ENCODE peak calls at places on chromosomes 5 and 9, in eight cellular contexts. One of them, this sample, is unnamed.
A peak's percentile ranks its signal among the peaks of the same experiment; 100 is the strongest.

GRCh38 chr5:180129291-180130190 is 58.0 kb upstream of the RNF130 start:
- DNase-seq in ovary: no peak
- DNase-seq in esophagus squamous epithelium: no peak
- DNase-seq in mesenchymal stem cell: no peak
- DNase-seq in suprapubic skin: peak; percentile 62
- DNase-seq in A549: no peak
- DNase-seq in heart left ventricle: no peak
- DNase-seq in neuronal stem cell: no peak
- DNase-seq in this sample: no peak

GRCh38 chr5:112142769-112143270 is 276.3 kb downstream of the EPB41L4A start:
- DNase-seq in neuronal stem cell: no peak
- DNase-seq in ovary: no peak
- DNase-seq in suprapubic skin: no peak
- DNase-seq in A549: no peak
- DNase-seq in heart left ventricle: peak; percentile 46
- DNase-seq in mesenchymal stem cell: no peak
- DNase-seq in esophagus squamous epithelium: no peak
- DNase-seq in this sample: peak; percentile 3

GRCh38 chr5:170448221-170448620 is 55.6 kb upstream of the KCNIP1 start:
- DNase-seq in heart left ventricle: no peak
- DNase-seq in mesenchymal stem cell: no peak
- DNase-seq in A549: no peak
- DNase-seq in esophagus squamous epithelium: no peak
- DNase-seq in suprapubic skin: no peak
- DNase-seq in neuronal stem cell: no peak
- DNase-seq in ovary: no peak
- DNase-seq in this sample: no peak

GRCh38 chr5:168317096-168317520 is 25.7 kb downstream of the WWC1 start:
- DNase-seq in heart left ventricle: no peak
- DNase-seq in ovary: no peak
- DNase-seq in esophagus squamous epithelium: no peak
- DNase-seq in suprapubic skin: no peak
- DNase-seq in mesenchymal stem cell: no peak
- DNase-seq in A549: no peak
- DNase-seq in neuronal stem cell: no peak
- DNase-seq in this sample: no peak

GRCh38 chr9:111300140-111300735 is 29.8 kb downstream of the OR2K2 start:
- DNase-seq in esophagus squamous epithelium: no peak
- DNase-seq in ovary: no peak
- DNase-seq in A549: peak; percentile 13
- DNase-seq in heart left ventricle: no peak
- DNase-seq in suprapubic skin: no peak
- DNase-seq in mesenchymal stem cell: no peak
- DNase-seq in neuronal stem cell: no peak
- DNase-seq in this sample: no peak

GRCh38 chr5:1414311-1415058 is 30.8 kb downstream of the SLC6A3 start:
- DNase-seq in heart left ventricle: no peak
- DNase-seq in esophagus squamous epithelium: no peak
- DNase-seq in ovary: no peak
- DNase-seq in neuronal stem cell: no peak
- DNase-seq in suprapubic skin: no peak
- DNase-seq in mesenchymal stem cell: no peak
- DNase-seq in A549: peak; percentile 37
- DNase-seq in this sample: no peak

GRCh38 chr9:107999011-107999410 is 509.4 kb upstream of the KLF4 start:
- DNase-seq in ovary: no peak
- DNase-seq in heart left ventricle: no peak
- DNase-seq in suprapubic skin: no peak
- DNase-seq in A549: no peak
- DNase-seq in esophagus squamous epithelium: no peak
- DNase-seq in mesenchymal stem cell: no peak
- DNase-seq in neuronal stem cell: no peak
- DNase-seq in this sample: no peak

GRCh38 chr5:77832938-77833337 is 56.8 kb upstream of the TBCA start:
- DNase-seq in suprapubic skin: no peak
- DNase-seq in A549: no peak
- DNase-seq in ovary: no peak
- DNase-seq in heart left ventricle: no peak
- DNase-seq in mesenchymal stem cell: no peak
- DNase-seq in esophagus squamous epithelium: no peak
- DNase-seq in neuronal stem cell: no peak
- DNase-seq in this sample: no peak

GRCh38 chr5:95281211-95281610 is 3.7 kb downstream of the MCTP1 start:
- DNase-seq in heart left ventricle: no peak
- DNase-seq in ovary: no peak
- DNase-seq in neuronal stem cell: no peak
- DNase-seq in esophagus squamous epithelium: no peak
- DNase-seq in A549: no peak
- DNase-seq in suprapubic skin: no peak
- DNase-seq in mesenchymal stem cell: peak; percentile 22
- DNase-seq in this sample: no peak

GRCh38 chr9:38274746-38275250 is 117.7 kb upstream of the ALDH1B1 start:
- DNase-seq in ovary: no peak
- DNase-seq in suprapubic skin: peak; percentile 9
- DNase-seq in esophagus squamous epithelium: no peak
- DNase-seq in mesenchymal stem cell: peak; percentile 55
- DNase-seq in heart left ventricle: no peak
- DNase-seq in neuronal stem cell: no peak
- DNase-seq in A549: no peak
- DNase-seq in this sample: no peak

GRCh38 chr5:7261049-7261448 is 134.9 kb upstream of the ADCY2 start:
- DNase-seq in suprapubic skin: no peak
- DNase-seq in mesenchymal stem cell: peak; percentile 16
- DNase-seq in heart left ventricle: no peak
- DNase-seq in esophagus squamous epithelium: no peak
- DNase-seq in ovary: no peak
- DNase-seq in A549: peak; percentile 50
- DNase-seq in neuronal stem cell: peak; percentile 78
- DNase-seq in this sample: peak; percentile 83

GRCh38 chr9:135485385-135485784 is 5.8 kb downstream of the PPP1R26 start:
- DNase-seq in mesenchymal stem cell: no peak
- DNase-seq in heart left ventricle: no peak
- DNase-seq in esophagus squamous epithelium: no peak
- DNase-seq in ovary: no peak
- DNase-seq in neuronal stem cell: no peak
- DNase-seq in suprapubic skin: no peak
- DNase-seq in A549: no peak
- DNase-seq in this sample: no peak

GRCh38 chr9:36297798-36298197 is 39.5 kb upstream of the GNE start:
- DNase-seq in suprapubic skin: no peak
- DNase-seq in neuronal stem cell: no peak
- DNase-seq in ovary: no peak
- DNase-seq in esophagus squamous epithelium: no peak
- DNase-seq in mesenchymal stem cell: no peak
- DNase-seq in heart left ventricle: no peak
- DNase-seq in A549: no peak
- DNase-seq in this sample: no peak

GRCh38 chr5:138900281-138900965 is 25.3 kb upstream of the LRRTM2 start:
- DNase-seq in suprapubic skin: no peak
- DNase-seq in A549: no peak
- DNase-seq in heart left ventricle: no peak
- DNase-seq in mesenchymal stem cell: peak; percentile 84
- DNase-seq in neuronal stem cell: no peak
- DNase-seq in esophagus squamous epithelium: no peak
- DNase-seq in ovary: no peak
- DNase-seq in this sample: no peak

GRCh38 chr9:88992556-88992955 is 1.3 kb downstream of the S1PR3 start:
- DNase-seq in esophagus squamous epithelium: no peak
- DNase-seq in A549: no peak
- DNase-seq in ovary: no peak
- DNase-seq in heart left ventricle: no peak
- DNase-seq in suprapubic skin: no peak
- DNase-seq in neuronal stem cell: no peak
- DNase-seq in mesenchymal stem cell: peak; percentile 41
- DNase-seq in this sample: no peak

GRCh38 chr9:137316012-137316981 is 14.2 kb upstream of the NRARP start:
- DNase-seq in ovary: peak; percentile 66
- DNase-seq in mesenchymal stem cell: peak; percentile 57
- DNase-seq in suprapubic skin: peak; percentile 55
- DNase-seq in esophagus squamous epithelium: no peak
- DNase-seq in A549: peak; percentile 75
- DNase-seq in neuronal stem cell: no peak
- DNase-seq in heart left ventricle: peak; percentile 81
- DNase-seq in this sample: peak; percentile 47

GRCh38 chr5:151189151-151189550 is 31.6 kb upstream of the ANXA6 start:
- DNase-seq in mesenchymal stem cell: no peak
- DNase-seq in suprapubic skin: no peak
- DNase-seq in esophagus squamous epithelium: no peak
- DNase-seq in A549: no peak
- DNase-seq in ovary: no peak
- DNase-seq in heart left ventricle: no peak
- DNase-seq in neuronal stem cell: no peak
- DNase-seq in this sample: no peak
- H3K9me3 ChIP-seq in mesenchymal stem cell: peaks cover 26% of the 10 kb centered on the region
- H3K9me3 ChIP-seq in suprapubic skin: peaks cover 6% of the 10 kb centered on the region
- H3K9me3 ChIP-seq in esophagus squamous epithelium: no peaks in the 10 kb centered on the region
- H3K9me3 ChIP-seq in A549: peaks cover 12% of the 10 kb centered on the region
- H3K9me3 ChIP-seq in ovary: no peaks in the 10 kb centered on the region
- H3K9me3 ChIP-seq in heart left ventricle: peaks cover 23% of the 10 kb centered on the region
- H3K9me3 ChIP-seq in neuronal stem cell: no peaks in the 10 kb centered on the region
- H3K9me3 ChIP-seq in this sample: no peaks in the 10 kb centered on the region

DNA sequence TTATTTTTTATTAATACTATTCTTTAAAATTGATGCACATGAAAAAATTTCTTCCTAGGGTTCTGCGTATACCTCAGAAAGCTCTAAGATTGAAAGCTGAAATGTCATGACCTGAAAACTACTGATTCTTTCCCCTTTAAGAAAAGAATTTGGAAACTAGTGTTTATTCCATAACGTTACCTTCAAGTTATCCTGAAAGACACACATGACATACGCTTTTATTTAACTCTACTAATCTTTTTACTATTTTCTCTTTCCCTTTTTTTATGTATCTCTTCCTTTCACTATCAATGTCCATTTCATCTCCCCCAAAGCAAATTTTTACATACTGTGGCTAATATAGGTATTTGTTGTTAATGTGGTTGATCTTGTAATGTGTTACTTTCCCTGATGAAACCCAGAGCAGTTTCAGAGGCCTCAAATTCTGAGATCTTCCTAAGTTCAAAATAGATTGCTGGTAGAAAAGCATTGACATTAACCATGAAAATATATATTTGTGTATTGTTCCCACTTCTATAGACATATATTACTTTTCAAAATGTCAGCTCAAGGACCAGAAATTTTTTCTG is 7.4 kb downstream of the NIPBL start:
- DNase-seq in mesenchymal stem cell: no peak
- DNase-seq in ovary: no peak
- DNase-seq in suprapubic skin: no peak
- DNase-seq in heart left ventricle: no peak
- DNase-seq in esophagus squamous epithelium: no peak
- DNase-seq in A549: no peak
- DNase-seq in neuronal stem cell: no peak
- DNase-seq in this sample: no peak
- H3K4me1 ChIP-seq in mesenchymal stem cell: no peaks in the 10 kb centered on the region
- H3K4me1 ChIP-seq in ovary: peaks cover 12% of the 10 kb centered on the region
- H3K4me1 ChIP-seq in suprapubic skin: peaks cover 60% of the 10 kb centered on the region
- H3K4me1 ChIP-seq in heart left ventricle: peaks cover 87% of the 10 kb centered on the region
- H3K4me1 ChIP-seq in esophagus squamous epithelium: peaks cover 32% of the 10 kb centered on the region
- H3K4me1 ChIP-seq in A549: peaks cover 27% of the 10 kb centered on the region
- H3K4me1 ChIP-seq in neuronal stem cell: peaks cover 6% of the 10 kb centered on the region
- H3K4me1 ChIP-seq in this sample: no peaks in the 10 kb centered on the region

GRCh38 chr5:164748861-164749260 is 1243.4 kb downstream of the MAT2B start:
- DNase-seq in A549: no peak
- DNase-seq in esophagus squamous epithelium: no peak
- DNase-seq in heart left ventricle: no peak
- DNase-seq in suprapubic skin: no peak
- DNase-seq in neuronal stem cell: no peak
- DNase-seq in mesenchymal stem cell: no peak
- DNase-seq in ovary: no peak
- DNase-seq in this sample: no peak
- H3K9me3 ChIP-seq in A549: no peaks in the 10 kb centered on the region
- H3K9me3 ChIP-seq in esophagus squamous epithelium: no peaks in the 10 kb centered on the region
- H3K9me3 ChIP-seq in heart left ventricle: no peaks in the 10 kb centered on the region
- H3K9me3 ChIP-seq in suprapubic skin: no peaks in the 10 kb centered on the region
- H3K9me3 ChIP-seq in neuronal stem cell: no peaks in the 10 kb centered on the region
- H3K9me3 ChIP-seq in mesenchymal stem cell: no peaks in the 10 kb centered on the region
- H3K9me3 ChIP-seq in ovary: no peaks in the 10 kb centered on the region
- H3K9me3 ChIP-seq in this sample: no peaks in the 10 kb centered on the region

GRCh38 chr9:127920794-127921193 is 4.0 kb upstream of the ST6GALNAC4 start:
- DNase-seq in heart left ventricle: no peak
- DNase-seq in A549: no peak
- DNase-seq in ovary: no peak
- DNase-seq in mesenchymal stem cell: no peak
- DNase-seq in neuronal stem cell: no peak
- DNase-seq in suprapubic skin: no peak
- DNase-seq in esophagus squamous epithelium: no peak
- DNase-seq in this sample: no peak

GRCh38 chr9:127924736-127925444 is 5.7 kb downstream of the PIP5KL1 start:
- DNase-seq in esophagus squamous epithelium: no peak
- DNase-seq in ovary: no peak
- DNase-seq in suprapubic skin: no peak
- DNase-seq in A549: no peak
- DNase-seq in mesenchymal stem cell: no peak
- DNase-seq in neuronal stem cell: no peak
- DNase-seq in heart left ventricle: no peak
- DNase-seq in this sample: no peak

GRCh38 chr9:127923771-127924170 is 6.8 kb downstream of the PIP5KL1 start:
- DNase-seq in mesenchymal stem cell: peak; percentile 90
- DNase-seq in esophagus squamous epithelium: no peak
- DNase-seq in neuronal stem cell: no peak
- DNase-seq in A549: peak; percentile 74
- DNase-seq in ovary: no peak
- DNase-seq in suprapubic skin: no peak
- DNase-seq in heart left ventricle: no peak
- DNase-seq in this sample: no peak

GRCh38 chr9:127921592-127922120 is 4.8 kb upstream of the ST6GALNAC4 start:
- DNase-seq in ovary: peak; percentile 78
- DNase-seq in heart left ventricle: peak; percentile 74
- DNase-seq in mesenchymal stem cell: peak; percentile 58
- DNase-seq in neuronal stem cell: no peak
- DNase-seq in A549: no peak
- DNase-seq in suprapubic skin: peak; percentile 90
- DNase-seq in esophagus squamous epithelium: no peak
- DNase-seq in this sample: peak; percentile 53

GRCh38 chr9:127923046-127923445 is 6.2 kb upstream of the ST6GALNAC4 start:
- DNase-seq in heart left ventricle: no peak
- DNase-seq in ovary: no peak
- DNase-seq in neuronal stem cell: no peak
- DNase-seq in esophagus squamous epithelium: no peak
- DNase-seq in mesenchymal stem cell: no peak
- DNase-seq in A549: no peak
- DNase-seq in suprapubic skin: no peak
- DNase-seq in this sample: no peak
- H3K4me1 ChIP-seq in heart left ventricle: peaks cover 40% of the 10 kb centered on the region
- H3K4me1 ChIP-seq in ovary: peaks cover 2% of the 10 kb centered on the region
- H3K4me1 ChIP-seq in neuronal stem cell: no peaks in the 10 kb centered on the region
- H3K4me1 ChIP-seq in esophagus squamous epithelium: peaks cover 42% of the 10 kb centered on the region
- H3K4me1 ChIP-seq in mesenchymal stem cell: peaks cover 38% of the 10 kb centered on the region
- H3K4me1 ChIP-seq in A549: peaks cover 52% of the 10 kb centered on the region
- H3K4me1 ChIP-seq in suprapubic skin: peaks cover 56% of the 10 kb centered on the region
- H3K4me1 ChIP-seq in this sample: peaks cover 13% of the 10 kb centered on the region

DNA sequence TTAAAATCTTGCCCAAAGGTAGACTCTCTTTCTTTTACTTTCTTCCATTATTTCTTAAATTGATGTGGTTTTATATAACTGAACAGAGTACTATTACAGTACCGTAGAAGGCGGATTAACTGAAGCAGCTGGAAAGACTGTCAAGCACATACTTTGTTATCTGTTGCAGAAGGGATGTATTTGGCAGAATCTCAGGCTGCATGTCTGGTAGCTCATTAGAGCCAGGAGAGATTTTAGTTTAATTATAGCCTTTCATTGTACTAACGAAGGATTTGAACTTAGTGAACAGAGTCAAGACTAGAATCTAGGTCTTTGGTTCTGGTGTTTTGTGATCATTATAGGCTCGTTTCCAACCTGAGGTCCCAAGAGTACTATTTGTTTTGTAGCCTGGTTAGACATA is 20.6 kb downstream of the ZNF354C start:
- DNase-seq in ovary: no peak
- DNase-seq in suprapubic skin: no peak
- DNase-seq in heart left ventricle: no peak
- DNase-seq in A549: no peak
- DNase-seq in neuronal stem cell: no peak
- DNase-seq in mesenchymal stem cell: no peak
- DNase-seq in esophagus squamous epithelium: no peak
- DNase-seq in this sample: no peak
- H3K9me3 ChIP-seq in ovary: peaks cover 16% of the 10 kb centered on the region
- H3K9me3 ChIP-seq in suprapubic skin: peaks cover 77% of the 10 kb centered on the region
- H3K9me3 ChIP-seq in heart left ventricle: peaks cover 100% of the 10 kb centered on the region
- H3K9me3 ChIP-seq in A549: peaks cover 93% of the 10 kb centered on the region
- H3K9me3 ChIP-seq in neuronal stem cell: peaks cover 99% of the 10 kb centered on the region
- H3K9me3 ChIP-seq in mesenchymal stem cell: peaks cover 100% of the 10 kb centered on the region
- H3K9me3 ChIP-seq in esophagus squamous epithelium: peaks cover 5% of the 10 kb centered on the region
- H3K9me3 ChIP-seq in this sample: peaks cover 3% of the 10 kb centered on the region

This sample was measured in small intestine.